ENCODE peak calls at places on chromosomes 12 and 14, in five cellular contexts. E is RWPE2, V is right cardiac atrium, I is HCT116, J is thoracic aorta. F is an unnamed sample.

GRCh38 chr12:98893601-98894411 is 248.7 kb downstream of the APAF1 start:
- ATAC-seq in E (no peak), V (no peak), I (no peak), J (no peak), F (no peak)

GRCh38 chr12:94710933-94711332 is 60.6 kb upstream of the TMCC3 start:
- ATAC-seq in E (no peak), V (no peak), I (peak), J (no peak), F (no peak)

GRCh38 chr12:76778358-76778757 is 14.4 kb downstream of the ZDHHC17 start:
- ATAC-seq in E (no peak), V (no peak), I (no peak), J (no peak), F (no peak)

GRCh38 chr14:75857199-75857598 is 124.6 kb downstream of the TGFB3 start:
- ATAC-seq in E (no peak), V (no peak), I (no peak), J (no peak), F (no peak)

GRCh38 chr12:15629108-15629507 is 160.1 kb downstream of the EPS8 start:
- ATAC-seq in E (peak), V (peak), I (peak), J (peak), F (peak)

GRCh38 chr12:124648710-124649384 is 81.4 kb upstream of the NCOR2 start:
- ATAC-seq in E (no peak), V (no peak), I (no peak), J (no peak), F (no peak)

GRCh38 chr14:60238955-60239354 is 10.1 kb upstream of the PPM1A start:
- ATAC-seq in E (no peak), V (no peak), I (no peak), J (no peak), F (no peak)

GRCh38 chr14:96688629-96689028 is 108.6 kb upstream of the VRK1 start:
- ATAC-seq in E (no peak), V (no peak), I (no peak), J (no peak), F (no peak)

GRCh38 chr12:130715996-130716917 is at the start of gene RIMBP2:
- ATAC-seq in E (peak), V (no peak), I (peak), J (no peak), F (no peak)

GRCh38 chr12:42779186-42779859 is 189.8 kb upstream of the PRICKLE1 start:
- ATAC-seq in E (peak), V (peak), I (no peak), J (no peak), F (peak)

GRCh38 chr12:25052191-25053020 is 103.5 kb upstream of the BCAT1 start:
- ATAC-seq in E (no peak), V (peak), I (peak), J (peak), F (peak)

GRCh38 chr12:105092336-105092735 is 8.1 kb upstream of the ALDH1L2 start:
- ATAC-seq in E (peak), V (no peak), I (no peak), J (no peak), F (no peak)

GRCh38 chr12:102061096-102061555 is 665 bp downstream of the WASHC3 start:
- ATAC-seq in E (peak), V (no peak), I (no peak), J (peak), F (peak)

GRCh38 chr14:101915871-101916815 is 48.2 kb upstream of the DYNC1H1 start:
- ATAC-seq in E (peak), V (peak), I (no peak), J (no peak), F (no peak)

GRCh38 chr14:101918125-101918989 is 46.0 kb upstream of the DYNC1H1 start:
- ATAC-seq in E (no peak), V (no peak), I (no peak), J (no peak), F (no peak)

GRCh38 chr14:101914083-101914482 is 50.3 kb upstream of the DYNC1H1 start:
- ATAC-seq in E (no peak), V (no peak), I (no peak), J (no peak), F (no peak)

GRCh38 chr14:101916816-101917412 is 47.5 kb upstream of the DYNC1H1 start:
- ATAC-seq in E (peak), V (peak), I (no peak), J (no peak), F (no peak)

GRCh38 chr14:101917413-101918124 is 46.8 kb upstream of the DYNC1H1 start:
- ATAC-seq in E (peak), V (peak), I (peak), J (no peak), F (peak)
- H3K27ac ChIP-seq in E (no peak), V (no peak), I (no peak), J (no peak), F (peak)

GRCh38 chr14:71022939-71023338 is 115.7 kb downstream of the PCNX1 start:
- ATAC-seq in E (no peak), V (no peak), I (no peak), J (no peak), F (no peak)

GRCh38 chr14:71022015-71022919 is 115.0 kb downstream of the PCNX1 start:
- ATAC-seq in E (no peak), V (no peak), I (peak), J (no peak), F (no peak)

GRCh38 chr14:71021347-71022014 is 114.2 kb downstream of the PCNX1 start:
- ATAC-seq in E (peak), V (no peak), I (peak), J (no peak), F (no peak)
- H3K27ac ChIP-seq in E (peak), V (no peak), I (peak), J (no peak), F (no peak)

GRCh38 chr14:24092110-24092959 is 1.8 kb upstream of the PCK2 start:
- ATAC-seq in E (no peak), V (no peak), I (no peak), J (no peak), F (no peak)
- H3K27ac ChIP-seq in E (no peak), V (no peak), I (no peak), J (peak), F (peak)

GRCh38 chr14:63432888-63433552 is 110.2 kb downstream of the PPP2R5E start:
- ATAC-seq in E (no peak), V (no peak), I (no peak), J (no peak), F (no peak)
- H3K27ac ChIP-seq in E (no peak), V (no peak), I (no peak), J (no peak), F (peak)

DNA sequence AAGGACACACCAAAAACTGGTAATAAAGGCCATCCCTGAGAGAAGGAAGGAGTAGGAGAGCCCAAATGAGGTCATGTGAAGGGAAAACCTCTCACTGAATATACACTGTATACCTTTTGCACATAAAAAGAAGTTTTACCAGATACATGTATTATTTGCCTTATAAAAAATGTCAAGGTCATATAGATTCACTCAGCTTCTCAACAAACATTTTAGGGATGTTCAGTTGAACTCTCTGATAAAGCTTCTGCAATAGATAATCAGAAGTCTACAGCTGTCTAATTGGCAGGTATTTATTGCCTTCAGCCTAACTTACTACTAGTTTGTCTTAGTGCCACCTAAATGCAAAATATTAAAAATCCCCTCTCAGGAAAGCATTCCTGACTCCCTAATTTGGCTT is 8.7 kb downstream of the SLC11A2 start:
- ATAC-seq in E (no peak), V (no peak), I (no peak), J (no peak), F (no peak)
- H3K27ac ChIP-seq in E (no peak), V (no peak), I (no peak), J (no peak), F (no peak)

DNA sequence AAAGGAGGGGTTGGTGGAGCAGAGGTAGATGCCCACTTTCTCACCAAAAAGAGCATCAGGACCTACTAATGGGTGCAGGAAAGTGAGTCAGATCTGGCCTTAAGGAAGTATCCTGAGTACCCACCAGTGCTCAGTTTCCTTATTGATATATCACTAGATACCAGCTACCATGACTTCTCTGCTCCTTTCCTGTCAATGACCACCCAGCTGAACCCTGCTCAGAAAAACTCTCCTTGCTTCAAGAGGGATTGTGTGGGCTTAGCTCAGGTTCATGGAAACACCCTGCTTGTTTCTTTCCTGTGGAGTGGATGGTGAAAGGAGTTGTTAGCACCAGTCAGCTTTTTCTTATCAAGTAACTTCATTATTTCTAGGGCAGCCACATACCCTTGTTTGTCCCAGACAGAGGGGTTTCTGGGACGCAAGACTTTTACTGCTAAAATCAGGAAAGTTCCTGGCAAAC is 54.6 kb upstream of the DYRK2 start:
- ATAC-seq in E (no peak), V (no peak), I (peak), J (no peak), F (no peak)
- H3K27ac ChIP-seq in E (no peak), V (no peak), I (peak), J (no peak), F (no peak)

GRCh38 chr12:51626629-51627028 is 35.6 kb downstream of the SCN8A start:
- ATAC-seq in E (no peak), V (no peak), I (no peak), J (no peak), F (no peak)
- H3K27ac ChIP-seq in E (no peak), V (no peak), I (no peak), J (no peak), F (no peak)

GRCh38 chr12:50403001-50403440 is 2.3 kb downstream of the LARP4 start:
- ATAC-seq in E (no peak), V (no peak), I (no peak), J (no peak), F (no peak)
- H3K27ac ChIP-seq in E (peak), V (no peak), I (no peak), J (peak), F (peak)

GRCh38 chr12:120069278-120069677 is 47.3 kb downstream of the RAB35 start:
- ATAC-seq in E (no peak), V (no peak), I (no peak), J (no peak), F (no peak)

GRCh38 chr12:120067084-120067869 is 49.3 kb downstream of the RAB35 start:
- ATAC-seq in E (no peak), V (no peak), I (no peak), J (no peak), F (no peak)

GRCh38 chr12:120066341-120066740 is 50.2 kb downstream of the RAB35 start:
- ATAC-seq in E (peak), V (no peak), I (no peak), J (no peak), F (no peak)

GRCh38 chr12:120065472-120065871 is 51.1 kb downstream of the RAB35 start:
- ATAC-seq in E (no peak), V (peak), I (no peak), J (no peak), F (no peak)

GRCh38 chr12:120067901-120068300 is 48.7 kb downstream of the RAB35 start:
- ATAC-seq in E (no peak), V (no peak), I (no peak), J (no peak), F (no peak)
- H3K27ac ChIP-seq in E (no peak), V (no peak), I (no peak), J (no peak), F (no peak)

F was measured in gastroesophageal sphincter.